ENCODE peak calls at places on chromosomes 16 and 17, in seven cellular contexts. One of them, this sample, is unnamed.

GRCh38 chr17:57976594-57976993 is 11.5 kb downstream of the VEZF1 start:
- DNase-seq in stomach: no peak
- DNase-seq in mammary epithelial cell: no peak
- DNase-seq in mucosa of descending colon: no peak
- DNase-seq in fibroblast of lung: no peak
- DNase-seq in left ventricle myocardium inferior: no peak
- DNase-seq in cardiac muscle cell: no peak
- DNase-seq in this sample: no peak

GRCh38 chr16:3481696-3482658 is 13.3 kb downstream of the C16orf90 start:
- DNase-seq in stomach: no peak
- DNase-seq in mammary epithelial cell: no peak
- DNase-seq in mucosa of descending colon: no peak
- DNase-seq in fibroblast of lung: no peak
- DNase-seq in left ventricle myocardium inferior: no peak
- DNase-seq in cardiac muscle cell: no peak
- DNase-seq in this sample: no peak

GRCh38 chr17:78144146-78144719 is 2.0 kb upstream of the C17orf99 start:
- DNase-seq in stomach: peak; percentile 90
- DNase-seq in mammary epithelial cell: peak; percentile 65
- DNase-seq in mucosa of descending colon: peak; percentile 87
- DNase-seq in fibroblast of lung: peak; percentile 59
- DNase-seq in left ventricle myocardium inferior: peak; percentile 92
- DNase-seq in cardiac muscle cell: peak; percentile 84
- DNase-seq in this sample: peak; percentile 49

GRCh38 chr16:12330541-12330940 is 354.0 kb downstream of the SNX29 start:
- DNase-seq in stomach: no peak
- DNase-seq in mammary epithelial cell: no peak
- DNase-seq in mucosa of descending colon: no peak
- DNase-seq in fibroblast of lung: no peak
- DNase-seq in left ventricle myocardium inferior: no peak
- DNase-seq in cardiac muscle cell: peak; percentile 17
- DNase-seq in this sample: no peak

GRCh38 chr17:28426081-28426519 is 20.1 kb upstream of the SLC46A1 start:
- DNase-seq in stomach: peak; percentile 37
- DNase-seq in mammary epithelial cell: no peak
- DNase-seq in mucosa of descending colon: peak; percentile 33
- DNase-seq in fibroblast of lung: no peak
- DNase-seq in left ventricle myocardium inferior: no peak
- DNase-seq in cardiac muscle cell: peak; percentile 14
- DNase-seq in this sample: no peak

GRCh38 chr17:77420804-77421634 is 280.2 kb downstream of the SEC14L1 start:
- DNase-seq in stomach: no peak
- DNase-seq in mammary epithelial cell: peak; percentile 74
- DNase-seq in mucosa of descending colon: no peak
- DNase-seq in fibroblast of lung: peak; percentile 91
- DNase-seq in left ventricle myocardium inferior: no peak
- DNase-seq in cardiac muscle cell: peak; percentile 49
- DNase-seq in this sample: peak; percentile 63

GRCh38 chr17:56165017-56165720 is 11.9 kb downstream of the ANKFN1 start:
- DNase-seq in stomach: no peak
- DNase-seq in mammary epithelial cell: no peak
- DNase-seq in mucosa of descending colon: no peak
- DNase-seq in fibroblast of lung: no peak
- DNase-seq in left ventricle myocardium inferior: no peak
- DNase-seq in cardiac muscle cell: no peak
- DNase-seq in this sample: no peak

GRCh38 chr17:57924677-57925076 is 30.5 kb downstream of the CUEDC1 start:
- DNase-seq in stomach: no peak
- DNase-seq in mammary epithelial cell: no peak
- DNase-seq in mucosa of descending colon: no peak
- DNase-seq in fibroblast of lung: no peak
- DNase-seq in left ventricle myocardium inferior: no peak
- DNase-seq in cardiac muscle cell: no peak
- DNase-seq in this sample: no peak

GRCh38 chr17:979539-980405 is at the start of gene NXN:
- DNase-seq in stomach: peak; percentile 91
- DNase-seq in mammary epithelial cell: peak; percentile 71
- DNase-seq in mucosa of descending colon: peak; percentile 91
- DNase-seq in fibroblast of lung: peak; percentile 60
- DNase-seq in left ventricle myocardium inferior: peak; percentile 89
- DNase-seq in cardiac muscle cell: peak; percentile 93
- DNase-seq in this sample: no peak

GRCh38 chr17:63435681-63436522 is 10.2 kb downstream of the CYB561 start:
- DNase-seq in stomach: peak; percentile 67
- DNase-seq in mammary epithelial cell: no peak
- DNase-seq in mucosa of descending colon: peak; percentile 63
- DNase-seq in fibroblast of lung: no peak
- DNase-seq in left ventricle myocardium inferior: no peak
- DNase-seq in cardiac muscle cell: no peak
- DNase-seq in this sample: no peak

GRCh38 chr16:68082596-68083238 is 2.5 kb upstream of the NFATC3 start:
- DNase-seq in stomach: no peak
- DNase-seq in mammary epithelial cell: no peak
- DNase-seq in mucosa of descending colon: no peak
- DNase-seq in fibroblast of lung: no peak
- DNase-seq in left ventricle myocardium inferior: no peak
- DNase-seq in cardiac muscle cell: no peak
- DNase-seq in this sample: no peak

DNA sequence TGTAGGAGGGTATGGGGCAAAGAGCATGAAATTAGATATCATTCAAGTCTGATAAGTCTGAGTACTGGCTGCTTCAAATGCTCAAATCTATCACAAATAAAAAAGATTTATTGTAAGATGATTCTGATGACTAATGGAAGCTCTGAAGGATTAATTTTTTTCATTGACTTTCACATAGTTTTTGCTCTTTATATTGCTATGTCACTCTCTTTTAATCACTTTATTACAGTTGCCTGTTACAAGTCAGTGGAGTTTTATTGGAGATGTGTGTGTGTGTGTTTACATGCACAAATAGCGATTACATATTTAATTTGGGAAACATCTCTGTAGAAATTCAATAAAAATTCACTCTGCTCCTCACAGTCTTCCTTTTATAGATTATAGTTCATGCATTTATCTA is 15.0 kb downstream of the MAP2K4 start:
- DNase-seq in stomach: no peak
- DNase-seq in mammary epithelial cell: no peak
- DNase-seq in mucosa of descending colon: no peak
- DNase-seq in fibroblast of lung: no peak
- DNase-seq in left ventricle myocardium inferior: no peak
- DNase-seq in cardiac muscle cell: no peak
- DNase-seq in this sample: no peak
- H3K4me3 ChIP-seq in stomach: no peak overlapping the region
- H3K4me3 ChIP-seq in mammary epithelial cell: no peak overlapping the region
- H3K4me3 ChIP-seq in mucosa of descending colon: no peak overlapping the region
- H3K4me3 ChIP-seq in fibroblast of lung: no peak overlapping the region
- H3K4me3 ChIP-seq in left ventricle myocardium inferior: no peak overlapping the region
- H3K4me3 ChIP-seq in cardiac muscle cell: no peak overlapping the region
- H3K4me3 ChIP-seq in this sample: no peak overlapping the region

GRCh38 chr17:5705081-5705875 is 121.0 kb upstream of the NLRP1 start:
- DNase-seq in stomach: no peak
- DNase-seq in mammary epithelial cell: no peak
- DNase-seq in mucosa of descending colon: no peak
- DNase-seq in fibroblast of lung: no peak
- DNase-seq in left ventricle myocardium inferior: no peak
- DNase-seq in cardiac muscle cell: peak; percentile 31
- DNase-seq in this sample: no peak
- TF ChIP-seq CTCF in stomach: no peak
- TF ChIP-seq CTCF in mammary epithelial cell: peak; percentile 29
- TF ChIP-seq CTCF in mucosa of descending colon: no peak
- TF ChIP-seq CTCF in fibroblast of lung: peak; percentile 48
- TF ChIP-seq CTCF in left ventricle myocardium inferior: peak; percentile 29
- TF ChIP-seq CTCF in cardiac muscle cell: peak; percentile 41
- TF ChIP-seq CTCF in this sample: peak; percentile 54

DNA sequence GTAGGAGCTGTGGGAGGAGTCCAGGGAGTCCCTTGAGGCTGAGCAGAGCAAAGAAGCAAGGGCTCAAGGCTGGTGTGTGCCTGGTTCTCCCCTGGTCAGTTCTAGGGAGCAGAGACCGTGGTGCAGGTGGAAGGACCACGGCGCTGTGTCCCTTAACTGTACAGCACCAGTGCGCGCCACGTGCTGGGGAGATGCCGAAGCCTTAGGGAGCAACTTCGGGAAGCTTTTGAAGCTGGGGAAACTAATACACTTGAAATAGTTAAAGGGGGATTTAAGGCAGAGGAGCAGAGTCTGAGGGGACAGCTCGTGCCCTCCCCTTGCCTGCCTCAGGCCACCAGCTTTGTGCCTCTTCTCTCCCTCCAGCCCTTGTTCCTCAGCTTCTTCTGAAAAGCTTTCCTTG is 27.5 kb downstream of the MINK1 start:
- DNase-seq in stomach: no peak
- DNase-seq in mammary epithelial cell: no peak
- DNase-seq in mucosa of descending colon: no peak
- DNase-seq in fibroblast of lung: no peak
- DNase-seq in left ventricle myocardium inferior: no peak
- DNase-seq in cardiac muscle cell: no peak
- DNase-seq in this sample: no peak
- H3K4me3 ChIP-seq in stomach: no peak overlapping the region
- H3K4me3 ChIP-seq in mammary epithelial cell: peak overlapping the region; percentile 91
- H3K4me3 ChIP-seq in mucosa of descending colon: no peak overlapping the region
- H3K4me3 ChIP-seq in fibroblast of lung: no peak overlapping the region
- H3K4me3 ChIP-seq in left ventricle myocardium inferior: no peak overlapping the region
- H3K4me3 ChIP-seq in cardiac muscle cell: no peak overlapping the region
- H3K4me3 ChIP-seq in this sample: no peak overlapping the region

DNA sequence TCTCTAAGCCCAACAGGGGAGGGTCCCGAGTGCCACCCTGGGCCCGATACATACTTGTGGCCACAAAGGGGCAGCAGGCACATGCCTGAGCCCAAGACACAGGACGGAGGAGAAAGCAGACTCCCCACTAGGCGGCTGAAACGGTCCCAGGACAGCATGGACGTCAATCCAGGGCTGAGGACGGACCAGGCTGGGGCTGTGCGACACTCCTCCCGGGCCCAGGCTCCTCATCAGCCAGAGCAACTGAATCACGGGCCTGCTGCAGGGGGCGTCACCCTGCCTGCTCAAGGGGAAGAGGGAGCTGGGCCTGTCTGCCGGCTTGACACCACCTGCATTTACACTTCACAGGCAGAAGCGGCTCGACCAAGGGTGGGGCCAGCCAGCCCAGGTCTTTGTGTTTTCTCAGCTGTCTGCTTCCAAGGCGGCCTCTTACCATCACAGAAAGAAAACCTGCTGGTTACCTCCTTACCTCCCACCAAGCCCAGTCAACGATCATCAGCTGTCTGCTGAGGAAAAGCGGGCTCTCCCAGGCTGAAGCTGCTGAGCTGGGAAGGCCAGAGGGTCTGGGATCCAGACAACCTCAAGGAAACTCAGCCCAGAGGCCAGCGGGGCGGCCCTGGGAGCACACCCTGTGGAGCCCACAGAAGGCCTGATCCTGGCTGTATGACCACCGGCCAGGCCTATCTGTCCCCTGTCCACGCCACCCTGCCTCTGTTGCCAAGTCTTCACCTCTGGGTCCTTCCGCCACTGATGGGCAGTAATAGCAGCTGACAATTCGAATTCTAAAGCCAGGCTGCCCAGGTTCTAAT is 26.4 kb downstream of the KIFC3 start:
- DNase-seq in stomach: no peak
- DNase-seq in mammary epithelial cell: no peak
- DNase-seq in mucosa of descending colon: peak; percentile 72
- DNase-seq in fibroblast of lung: no peak
- DNase-seq in left ventricle myocardium inferior: no peak
- DNase-seq in cardiac muscle cell: peak; percentile 88
- DNase-seq in this sample: no peak
- TF ChIP-seq CTCF in stomach: no peak
- TF ChIP-seq CTCF in mammary epithelial cell: no peak
- TF ChIP-seq CTCF in mucosa of descending colon: no peak
- TF ChIP-seq CTCF in fibroblast of lung: peak; percentile 31
- TF ChIP-seq CTCF in left ventricle myocardium inferior: no peak
- TF ChIP-seq CTCF in cardiac muscle cell: peak; percentile 27
- TF ChIP-seq CTCF in this sample: peak; percentile 47

DNA sequence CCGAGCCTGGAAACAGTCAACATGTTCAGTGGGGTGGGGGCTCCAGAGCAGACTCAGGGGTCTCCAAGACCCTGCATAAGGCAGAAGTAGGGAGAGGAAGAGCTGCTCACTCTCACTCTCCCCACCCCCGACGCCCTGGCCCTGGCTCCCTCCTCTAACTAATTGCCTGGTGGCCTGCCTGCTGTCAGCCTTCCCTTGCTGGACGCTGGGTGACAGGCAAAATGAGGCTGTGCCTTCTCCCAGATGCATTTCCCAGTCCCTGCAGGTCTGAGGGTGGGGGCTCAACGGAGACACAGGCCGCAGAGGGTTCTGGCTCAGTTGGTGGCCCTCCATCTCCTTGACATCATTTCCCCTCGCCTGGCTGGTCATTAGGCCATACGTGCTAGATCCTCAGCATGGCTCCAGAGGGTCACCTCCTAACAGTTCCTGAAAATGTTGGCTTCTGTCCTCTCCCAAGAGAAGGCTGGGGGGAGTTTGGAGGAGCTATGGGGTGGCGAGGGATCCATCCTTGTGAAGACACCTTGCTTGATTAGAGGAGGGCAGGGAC is 1.4 kb downstream of the FMNL1 start:
- DNase-seq in stomach: no peak
- DNase-seq in mammary epithelial cell: no peak
- DNase-seq in mucosa of descending colon: no peak
- DNase-seq in fibroblast of lung: no peak
- DNase-seq in left ventricle myocardium inferior: no peak
- DNase-seq in cardiac muscle cell: no peak
- DNase-seq in this sample: no peak
- H3K4me3 ChIP-seq in stomach: peak overlapping the region; percentile 56
- H3K4me3 ChIP-seq in mammary epithelial cell: no peak overlapping the region
- H3K4me3 ChIP-seq in mucosa of descending colon: no peak overlapping the region
- H3K4me3 ChIP-seq in fibroblast of lung: no peak overlapping the region
- H3K4me3 ChIP-seq in left ventricle myocardium inferior: peak overlapping the region; percentile 84
- H3K4me3 ChIP-seq in cardiac muscle cell: no peak overlapping the region
- H3K4me3 ChIP-seq in this sample: no peak overlapping the region

GRCh38 chr16:6611535-6611934 is 721.1 kb upstream of the RBFOX1 start:
- DNase-seq in stomach: no peak
- DNase-seq in mammary epithelial cell: no peak
- DNase-seq in mucosa of descending colon: no peak
- DNase-seq in fibroblast of lung: no peak
- DNase-seq in left ventricle myocardium inferior: no peak
- DNase-seq in cardiac muscle cell: no peak
- DNase-seq in this sample: no peak
- TF ChIP-seq CTCF in stomach: no peak
- TF ChIP-seq CTCF in mammary epithelial cell: no peak
- TF ChIP-seq CTCF in mucosa of descending colon: no peak
- TF ChIP-seq CTCF in fibroblast of lung: no peak
- TF ChIP-seq CTCF in left ventricle myocardium inferior: no peak
- TF ChIP-seq CTCF in cardiac muscle cell: no peak
- TF ChIP-seq CTCF in this sample: no peak

GRCh38 chr17:7580631-7581554 is 1.5 kb downstream of the CD68 start:
- DNase-seq in stomach: no peak
- DNase-seq in mammary epithelial cell: peak; percentile 70
- DNase-seq in mucosa of descending colon: no peak
- DNase-seq in fibroblast of lung: no peak
- DNase-seq in left ventricle myocardium inferior: no peak
- DNase-seq in cardiac muscle cell: no peak
- DNase-seq in this sample: no peak
- H3K4me3 ChIP-seq in stomach: peak overlapping the region; percentile 6
- H3K4me3 ChIP-seq in mammary epithelial cell: no peak overlapping the region
- H3K4me3 ChIP-seq in mucosa of descending colon: no peak overlapping the region
- H3K4me3 ChIP-seq in fibroblast of lung: no peak overlapping the region
- H3K4me3 ChIP-seq in left ventricle myocardium inferior: peak overlapping the region; percentile 76
- H3K4me3 ChIP-seq in cardiac muscle cell: no peak overlapping the region
- H3K4me3 ChIP-seq in this sample: no peak overlapping the region